ENCODE peak calls at places on chromosomes 3 and 15, in six cellular contexts. E is neural progenitor cell, W is fibroblast of lung, A is OCI-LY7, C is astrocyte, Q is HCT116. Y is an unnamed sample. For H3K4me1, the result is how much of the 10 kb centered on the place peaks cover.

GRCh38 chr15:60652870-60653269 is 173.9 kb upstream of the ICE2 start:
- DNase-seq in E (no peak), C (no peak), W (no peak), A (no peak), Q (no peak), Y (no peak)

GRCh38 chr3:159432721-159433300 is 555.8 kb upstream of the IL12A start:
- DNase-seq in Q (no peak), E (no peak), C (peak), A (no peak), W (no peak), Y (no peak)

GRCh38 chr3:71262368-71263265 is 320.9 kb downstream of the FOXP1 start:
- DNase-seq in W (no peak), A (no peak), C (no peak), E (no peak), Q (no peak), Y (no peak)

GRCh38 chr3:64880926-64881325 is 193.1 kb upstream of the ADAMTS9 start:
- DNase-seq in A (no peak), W (no peak), E (no peak), C (no peak), Q (no peak), Y (no peak)

GRCh38 chr15:59532770-59533379 is 78.7 kb upstream of the GCNT3 start:
- DNase-seq in C (no peak), W (peak), Q (peak), E (peak), A (peak), Y (peak)

GRCh38 chr15:76337047-76337738 is 620 bp downstream of the ISL2 start:
- DNase-seq in A (peak), E (peak), C (no peak), Q (no peak), W (peak), Y (no peak)

GRCh38 chr3:53800507-53800906 is 45.7 kb downstream of the CHDH start:
- DNase-seq in Q (no peak), W (no peak), C (no peak), E (no peak), A (no peak), Y (no peak)

GRCh38 chr3:15345051-15345607 is 12.7 kb upstream of the SH3BP5 start:
- DNase-seq in Q (no peak), A (peak), C (no peak), W (no peak), E (no peak), Y (no peak)

GRCh38 chr3:87228316-87228715 is 1.2 kb downstream of the CHMP2B start:
- DNase-seq in E (peak), C (peak), A (no peak), W (peak), Q (no peak), Y (peak)

GRCh38 chr3:173920386-173920785 is 522.8 kb downstream of the NLGN1 start:
- DNase-seq in C (peak), Q (no peak), A (no peak), W (no peak), E (no peak), Y (no peak)

GRCh38 chr3:136994772-136995516 is 37.2 kb downstream of the IL20RB start:
- DNase-seq in Q (no peak), C (peak), A (no peak), W (peak), E (no peak), Y (peak)

GRCh38 chr15:34239151-34239761 is 14.4 kb downstream of the EMC4 start:
- DNase-seq in C (peak), Q (peak), A (no peak), W (peak), E (no peak), Y (peak)

GRCh38 chr3:141625506-141625905 is 112.6 kb upstream of the RNF7 start:
- DNase-seq in A (no peak), Q (no peak), C (no peak), E (no peak), W (peak), Y (peak)

DNA sequence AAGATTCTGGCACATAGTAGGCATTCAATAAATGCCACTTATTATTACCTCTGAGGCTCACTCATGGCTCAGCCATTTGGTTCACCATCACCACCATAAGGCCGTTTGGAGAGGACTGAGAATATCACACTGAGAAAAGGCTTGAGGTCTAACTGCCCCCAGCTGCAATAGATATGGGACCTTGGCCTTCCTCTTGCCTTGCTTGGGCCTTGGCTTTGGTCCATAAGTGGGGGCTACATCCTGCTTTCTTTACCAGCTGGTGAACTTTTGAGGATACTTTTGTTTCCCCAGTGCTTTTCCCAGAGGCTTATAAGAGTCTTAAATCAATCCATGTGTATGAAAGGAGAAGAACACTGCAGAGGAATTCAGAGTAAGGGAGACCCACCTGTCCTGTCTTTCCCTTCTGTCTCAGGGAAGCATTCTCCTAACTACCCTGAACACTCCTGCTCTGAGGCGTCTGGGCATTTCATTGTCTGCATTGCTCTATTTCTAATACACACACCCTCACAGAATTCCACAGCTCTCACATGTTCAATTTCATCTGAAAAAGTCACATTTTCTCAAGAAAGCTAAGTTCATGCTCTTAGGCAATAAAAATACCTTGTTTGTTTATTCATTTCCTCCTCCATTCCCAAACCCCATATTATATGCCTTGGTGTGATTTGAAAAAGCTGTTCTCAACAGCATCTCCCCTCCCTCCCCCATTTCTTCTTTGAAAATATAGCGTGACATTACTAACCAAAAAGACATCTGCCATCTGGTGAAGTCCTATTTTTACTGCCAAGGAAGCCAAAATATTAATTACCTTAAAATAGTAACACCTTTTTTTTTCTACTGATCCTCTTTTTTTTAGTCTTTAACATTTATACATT is 22.5 kb upstream of the KCNMB2 start:
- DNase-seq in E (no peak), Q (no peak), W (peak), A (no peak), C (no peak), Y (no peak)
- H2AFZ ChIP-seq in E (no peak), Q (no peak), W (no peak), A (no peak), C (no peak), Y (no peak)

GRCh38 chr3:98917608-98918007 is 16.1 kb upstream of the DCBLD2 start:
- DNase-seq in Q (no peak), W (no peak), A (no peak), E (no peak), C (no peak), Y (no peak)
- H3K4me1 ChIP-seq in Q (half or more), W (under half), A (under half), E (under half), C (under half), Y (under half)

DNA sequence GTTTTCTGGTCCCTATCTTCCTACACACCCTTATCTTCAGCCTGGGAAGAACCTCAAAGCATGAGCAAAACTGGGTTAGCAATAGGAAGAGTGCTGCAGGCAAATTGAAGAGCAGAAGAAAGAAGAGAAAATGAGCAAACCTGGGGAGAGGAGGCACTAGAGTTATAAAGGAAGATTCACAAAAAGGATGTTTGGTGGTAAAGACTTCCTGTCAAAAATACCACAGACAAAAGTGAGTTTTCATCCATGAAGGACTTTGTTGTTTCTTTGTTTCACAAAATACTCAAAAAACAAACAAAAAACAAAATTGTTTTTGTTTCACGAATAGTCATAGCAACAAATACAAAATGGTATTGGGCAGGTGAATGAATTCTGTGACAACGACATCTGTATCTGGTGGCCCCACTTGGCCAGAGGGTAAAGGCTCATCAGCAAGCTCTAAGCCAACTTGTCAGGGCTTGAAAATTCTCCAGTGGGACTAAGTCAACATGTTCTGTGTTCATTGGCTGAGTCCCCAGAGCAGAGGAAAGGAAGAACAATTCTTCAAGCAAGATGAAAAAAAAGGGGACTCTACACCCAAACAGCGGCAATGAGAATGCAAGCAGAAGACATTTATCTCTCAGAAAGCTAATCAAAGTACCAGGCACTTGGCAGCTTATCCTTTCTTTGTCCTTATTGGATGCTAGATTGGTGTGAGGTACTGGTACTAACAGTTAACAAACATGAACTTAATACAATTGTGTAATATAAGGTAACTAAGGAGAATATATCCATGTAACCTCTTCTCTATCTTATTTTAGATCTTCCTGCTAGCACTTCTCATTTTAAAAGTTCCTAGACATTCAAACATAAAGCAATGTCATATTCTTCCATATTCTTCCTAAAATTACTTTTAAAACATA is 9.7 kb downstream of the ATP8B4 start:
- DNase-seq in Q (no peak), C (peak), E (no peak), A (no peak), W (peak), Y (no peak)
- H2AFZ ChIP-seq in Q (no peak), C (no peak), E (peak), A (no peak), W (no peak), Y (no peak)

DNA sequence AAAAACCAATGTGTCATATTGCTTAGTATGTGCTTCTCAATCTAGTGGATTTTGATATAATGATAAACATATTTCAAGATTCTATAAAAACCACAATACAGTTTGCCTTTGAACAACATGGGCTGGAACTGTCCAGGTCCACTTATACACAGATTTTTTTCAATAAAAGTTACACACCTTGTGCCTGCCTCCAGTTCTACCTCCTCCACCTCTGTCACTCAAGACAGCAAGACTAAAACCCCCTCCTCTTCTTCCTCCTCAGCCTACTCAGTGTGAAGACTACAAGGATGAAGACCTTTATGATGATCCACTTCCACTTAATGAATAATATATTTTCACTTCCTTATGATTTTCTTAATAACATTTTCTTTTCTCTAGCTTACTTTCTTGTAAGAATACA is 5.7 kb downstream of the SETD2 start:
- DNase-seq in A (no peak), Q (no peak), W (no peak), E (no peak), C (no peak), Y (no peak)
- H3K4me1 ChIP-seq in A (half or more), Q (under half), W (under half), E (under half), C (under half), Y (under half)

GRCh38 chr3:113948015-113948917 is 453 bp downstream of the ZDHHC23 start:
- DNase-seq in A (peak), C (no peak), W (no peak), Q (no peak), E (peak), Y (peak)

GRCh38 chr3:113947372-113948014 is at the start of gene ZDHHC23:
- DNase-seq in Q (peak), E (peak), C (peak), A (peak), W (peak), Y (peak)

DNA sequence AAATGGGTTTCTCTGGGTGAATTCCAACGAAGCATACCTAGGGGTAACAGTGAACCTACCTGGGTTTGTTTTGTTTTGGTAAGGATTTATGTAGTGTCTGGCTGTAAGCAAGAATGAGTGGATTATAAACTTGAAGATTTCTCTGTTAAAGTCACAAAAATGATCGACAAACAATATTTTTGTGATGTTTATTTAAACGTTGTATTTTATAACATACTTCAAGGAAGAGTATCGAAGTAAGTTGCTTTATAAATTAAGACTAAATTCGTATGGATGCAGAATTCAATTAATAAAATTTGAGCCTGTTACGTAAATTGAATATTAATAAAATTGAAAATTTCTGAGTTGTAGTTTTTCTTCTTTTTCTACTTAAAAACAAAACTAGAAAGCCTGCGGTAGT is 982 bp upstream of the ZDHHC23 start:
- DNase-seq in E (no peak), A (no peak), C (no peak), W (no peak), Q (no peak), Y (no peak)
- H2AFZ ChIP-seq in E (peak), A (peak), C (peak), W (no peak), Q (peak), Y (peak)

DNA sequence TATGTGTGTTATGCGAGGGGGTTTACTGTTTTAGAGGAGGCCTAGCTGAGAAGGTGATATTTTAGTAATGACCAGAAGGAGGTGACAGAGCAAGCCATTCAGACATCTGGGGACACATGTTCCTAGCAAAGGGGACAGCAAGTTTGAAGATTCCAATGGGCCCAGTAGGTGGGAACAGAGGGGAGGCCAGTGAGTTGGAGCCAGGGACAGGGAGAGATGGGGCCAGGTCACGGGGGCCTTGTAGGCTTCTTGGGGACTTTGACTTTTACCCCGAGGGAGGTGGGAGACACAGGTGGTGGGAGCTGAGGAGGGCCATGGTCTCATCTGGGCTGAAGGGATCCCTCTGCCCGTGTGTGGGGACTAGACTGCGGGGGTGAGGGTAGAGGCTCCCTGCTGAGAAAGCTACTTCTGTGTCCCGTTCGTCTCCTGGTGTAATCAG is 72.5 kb downstream of the MGLL start:
- DNase-seq in C (no peak), A (peak), W (no peak), E (no peak), Q (no peak), Y (no peak)
- H3K4me1 ChIP-seq in C (half or more), A (under half), W (under half), E (under half), Q (under half), Y (half or more)

DNA sequence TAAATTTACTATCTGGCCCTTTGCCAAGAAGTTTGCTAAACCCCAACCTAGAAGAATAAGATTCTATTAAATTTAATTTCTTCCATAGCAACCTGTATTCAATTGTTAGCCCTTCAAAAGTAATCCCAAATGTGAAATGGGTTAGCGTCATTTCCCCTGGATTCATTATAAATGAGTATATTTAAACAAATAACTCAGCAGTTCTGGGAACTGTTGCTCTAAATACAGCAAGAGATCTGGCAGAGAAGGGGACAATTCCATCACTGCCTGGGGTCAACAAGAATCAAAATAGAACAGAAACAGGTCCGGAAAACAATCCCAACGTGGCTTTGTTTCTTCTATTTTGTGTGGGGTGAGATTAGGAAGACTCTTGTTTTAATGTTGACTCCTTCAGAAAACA is 56.7 kb downstream of the CERS3 start:
- DNase-seq in W (no peak), C (no peak), Q (no peak), E (no peak), A (no peak), Y (no peak)
- H2AFZ ChIP-seq in W (no peak), C (no peak), Q (no peak), E (no peak), A (no peak), Y (no peak)

GRCh38 chr3:18137958-18138357 is 287.2 kb downstream of the SATB1 start:
- DNase-seq in A (no peak), Q (no peak), C (no peak), E (no peak), W (no peak), Y (no peak)
- H3K4me1 ChIP-seq in A (under half), Q (under half), C (under half), E (under half), W (under half), Y (under half)

GRCh38 chr3:33167716-33168339 is 50.8 kb downstream of the SUSD5 start:
- DNase-seq in W (peak), C (peak), E (no peak), Q (no peak), A (no peak), Y (no peak)

GRCh38 chr3:33170531-33170930 is 48.1 kb downstream of the SUSD5 start:
- DNase-seq in C (no peak), A (no peak), E (no peak), W (no peak), Q (no peak), Y (no peak)

GRCh38 chr3:33166095-33166494 is 52.3 kb downstream of the CRTAP start:
- DNase-seq in E (no peak), C (no peak), A (no peak), W (no peak), Q (no peak), Y (no peak)

GRCh38 chr3:33165372-33165771 is 51.6 kb downstream of the CRTAP start:
- DNase-seq in Q (no peak), E (no peak), C (no peak), W (no peak), A (no peak), Y (no peak)

GRCh38 chr3:33167284-33167683 is 51.3 kb downstream of the SUSD5 start:
- DNase-seq in Q (no peak), W (no peak), E (no peak), C (no peak), A (no peak), Y (no peak)
- H2AFZ ChIP-seq in Q (no peak), W (no peak), E (no peak), C (no peak), A (peak), Y (no peak)

DNA sequence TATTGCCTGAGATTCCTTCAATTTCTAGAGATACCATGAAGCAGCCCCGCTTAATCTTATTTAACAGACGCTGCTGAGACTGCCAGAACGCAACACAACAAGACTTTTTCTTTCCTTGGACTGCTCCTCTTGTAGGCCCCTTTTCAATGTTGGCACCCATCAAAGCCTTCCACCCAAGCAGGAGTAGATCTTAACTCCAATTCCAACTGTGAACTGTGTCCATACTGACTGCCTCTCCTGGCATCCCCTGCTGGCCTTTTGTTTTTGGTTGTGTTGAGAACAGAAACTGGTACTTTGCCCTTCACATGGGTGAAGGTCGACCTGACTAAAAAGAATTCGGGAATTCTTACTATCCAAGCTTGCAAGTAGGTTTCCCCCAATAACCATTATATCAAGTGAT is 50.2 kb downstream of the TRIM71 start:
- DNase-seq in C (no peak), E (no peak), A (no peak), Q (no peak), W (no peak), Y (no peak)
- H3K4me1 ChIP-seq in C (under half), E (half or more), A (under half), Q (under half), W (under half), Y (under half)